ENCODE peak calls at places on chromosomes 7 and 10, in ten cellular contexts. Y is upper lobe of left lung, H is sigmoid colon, R is heart left ventricle, K is HCT116, O is Peyer's patch, Q is breast epithelium, U is A549, T is body of pancreas, P is suprapubic skin. Z is an unnamed sample.

GRCh38 chr7:1060315-1061080 is 16.2 kb downstream of the GPR146 start:
- DNase-seq in Y (peak), H (no peak), R (peak), K (no peak), O (no peak), Q (no peak), U (no peak), T (peak), P (no peak), Z (peak)

GRCh38 chr7:87152897-87153641 is 816 bp downstream of the DMTF1 start:
- DNase-seq in Y (peak), H (peak), R (peak), K (no peak), O (peak), Q (peak), U (peak), T (peak), P (peak), Z (peak)

GRCh38 chr7:95470452-95470851 is 15.3 kb upstream of the ASB4 start:
- DNase-seq in Y (no peak), H (no peak), R (no peak), K (no peak), O (peak), Q (no peak), U (peak), T (peak), P (no peak), Z (no peak)

GRCh38 chr7:85234746-85235145 is 47.9 kb upstream of the SEMA3D start:
- DNase-seq in Y (no peak), H (no peak), R (no peak), K (no peak), O (no peak), Q (no peak), U (no peak), T (no peak), P (no peak), Z (no peak)

GRCh38 chr10:76675561-76675950 is 962.1 kb downstream of the KCNMA1 start:
- DNase-seq in Y (no peak), H (no peak), R (no peak), K (no peak), O (no peak), Q (no peak), U (no peak), T (no peak), P (no peak), Z (no peak)

GRCh38 chr7:2411049-2411448 is 7.6 kb downstream of the CHST12 start:
- DNase-seq in Y (no peak), H (no peak), R (no peak), K (no peak), O (no peak), Q (no peak), U (no peak), T (no peak), P (no peak), Z (no peak)

GRCh38 chr10:33277135-33277536 is 57.3 kb downstream of the NRP1 start:
- DNase-seq in Y (peak), H (peak), R (peak), K (no peak), O (no peak), Q (no peak), U (peak), T (no peak), P (no peak), Z (peak)

GRCh38 chr7:104034679-104035078 is 45.2 kb upstream of the RELN start:
- DNase-seq in Y (no peak), H (no peak), R (no peak), K (no peak), O (no peak), Q (no peak), U (no peak), T (no peak), P (no peak), Z (no peak)

GRCh38 chr10:90920986-90921643 is at the start of gene ANKRD1:
- DNase-seq in Y (no peak), H (no peak), R (no peak), K (peak), O (no peak), Q (no peak), U (peak), T (no peak), P (no peak), Z (no peak)

GRCh38 chr7:100093054-100093453 is 4.3 kb downstream of the COPS6 start:
- DNase-seq in Y (no peak), H (no peak), R (no peak), K (no peak), O (no peak), Q (no peak), U (no peak), T (no peak), P (no peak), Z (no peak)

GRCh38 chr10:99292159-99292558 is 37.0 kb upstream of the CNNM1 start:
- DNase-seq in Y (no peak), H (no peak), R (no peak), K (no peak), O (no peak), Q (no peak), U (peak), T (no peak), P (no peak), Z (no peak)

GRCh38 chr7:28830831-28831230 is 127.3 kb downstream of the TRIL start:
- DNase-seq in Y (no peak), H (no peak), R (no peak), K (no peak), O (no peak), Q (no peak), U (no peak), T (no peak), P (no peak), Z (no peak)

GRCh38 chr7:124074007-124074406 is 41.1 kb upstream of the TMEM229A start:
- DNase-seq in Y (no peak), H (no peak), R (no peak), K (no peak), O (no peak), Q (no peak), U (no peak), T (no peak), P (no peak), Z (no peak)

GRCh38 chr10:52965938-52966401 is 193.4 kb upstream of the MBL2 start:
- DNase-seq in Y (no peak), H (no peak), R (no peak), K (no peak), O (no peak), Q (no peak), U (no peak), T (no peak), P (no peak), Z (no peak)

GRCh38 chr7:106365252-106366005 is 80.6 kb upstream of the NAMPT start:
- DNase-seq in Y (no peak), H (no peak), R (no peak), K (no peak), O (no peak), Q (no peak), U (peak), T (no peak), P (no peak), Z (peak)

GRCh38 chr10:102312683-102313082 is 67.4 kb downstream of the GBF1 start:
- DNase-seq in Y (no peak), H (no peak), R (no peak), K (no peak), O (no peak), Q (no peak), U (no peak), T (no peak), P (no peak), Z (no peak)

GRCh38 chr7:15684834-15685233 is 1.6 kb downstream of the MEOX2 start:
- DNase-seq in Y (no peak), H (no peak), R (peak), K (no peak), O (no peak), Q (no peak), U (no peak), T (no peak), P (no peak), Z (no peak)

GRCh38 chr7:140059288-140060242 is 3.2 kb downstream of the PARP12 start:
- DNase-seq in Y (no peak), H (no peak), R (no peak), K (peak), O (no peak), Q (no peak), U (peak), T (peak), P (no peak), Z (peak)

DNA sequence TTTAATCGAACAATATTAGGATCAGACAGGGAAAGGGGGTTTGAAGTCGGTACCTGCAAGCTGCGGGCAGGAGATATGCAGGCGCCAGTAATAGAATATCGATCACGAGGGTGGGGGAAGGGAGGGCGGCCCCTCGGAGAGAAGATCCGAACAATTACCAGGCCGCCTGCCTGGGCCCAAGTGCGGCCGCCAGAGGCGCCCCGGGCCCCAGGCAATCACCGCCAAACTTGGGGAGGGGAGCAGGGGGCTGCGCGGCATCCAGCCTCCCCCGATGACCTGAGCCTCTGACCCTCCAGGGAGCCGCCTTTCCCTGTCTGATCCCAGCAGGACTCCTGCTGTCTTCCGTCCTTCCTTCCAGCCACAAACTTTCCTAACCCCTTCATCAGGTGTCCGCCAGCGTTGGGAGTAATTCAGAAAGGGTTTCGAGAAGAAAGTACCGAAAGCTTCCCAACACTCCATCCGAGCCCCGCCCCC is 1.1 kb downstream of the NKX1-2 start:
- DNase-seq in Y (no peak), H (no peak), R (no peak), K (no peak), O (no peak), Q (no peak), U (no peak), T (no peak), P (no peak), Z (no peak)
- H3K4me3 ChIP-seq in Y (no peak), H (no peak), R (no peak), K (peak), O (no peak), Q (no peak), U (peak), T (no peak), P (peak), Z (no peak)

DNA sequence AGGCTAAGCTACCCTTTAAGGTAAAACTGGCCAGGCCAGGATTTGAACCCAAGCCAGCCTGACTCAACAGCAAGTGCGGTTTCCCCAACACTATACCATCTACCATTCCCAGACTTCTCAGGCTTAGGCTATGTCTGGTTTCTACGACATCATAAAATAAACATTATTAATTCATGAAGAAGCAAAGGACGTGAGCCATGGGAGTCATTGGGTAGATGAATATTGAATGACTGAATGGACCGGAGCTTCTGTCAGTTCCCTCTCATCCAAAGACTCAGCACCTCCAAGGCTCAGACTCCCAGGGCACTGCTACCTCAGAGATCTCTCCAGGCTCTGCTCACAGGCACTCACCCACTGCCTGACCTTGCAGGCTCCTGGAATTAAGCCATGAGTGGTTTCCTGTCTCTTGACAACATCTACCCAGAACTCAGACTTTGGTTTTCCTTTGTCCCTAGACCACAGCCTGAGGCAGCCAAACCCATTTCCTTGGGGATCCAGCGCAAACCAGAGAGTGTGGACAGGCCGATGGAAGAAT is 64.6 kb upstream of the STEAP1B start:
- DNase-seq in Y (no peak), H (no peak), R (peak), K (no peak), O (no peak), Q (no peak), U (no peak), T (no peak), P (no peak), Z (peak)
- TF ChIP-seq POLR2A in Y (no peak), H (no peak), R (no peak), K (no peak), O (no peak), Q (no peak), U (no peak), T (no peak), P (no peak), Z (no peak)

GRCh38 chr7:38070718-38071117 is 107.3 kb upstream of the STARD3NL start:
- DNase-seq in Y (no peak), H (no peak), R (no peak), K (peak), O (no peak), Q (no peak), U (peak), T (peak), P (no peak), Z (no peak)
- TF ChIP-seq CTCF in Y (no peak), H (no peak), R (peak), K (peak), O (peak), Q (no peak), U (peak), T (peak), P (no peak), Z (no peak)

DNA sequence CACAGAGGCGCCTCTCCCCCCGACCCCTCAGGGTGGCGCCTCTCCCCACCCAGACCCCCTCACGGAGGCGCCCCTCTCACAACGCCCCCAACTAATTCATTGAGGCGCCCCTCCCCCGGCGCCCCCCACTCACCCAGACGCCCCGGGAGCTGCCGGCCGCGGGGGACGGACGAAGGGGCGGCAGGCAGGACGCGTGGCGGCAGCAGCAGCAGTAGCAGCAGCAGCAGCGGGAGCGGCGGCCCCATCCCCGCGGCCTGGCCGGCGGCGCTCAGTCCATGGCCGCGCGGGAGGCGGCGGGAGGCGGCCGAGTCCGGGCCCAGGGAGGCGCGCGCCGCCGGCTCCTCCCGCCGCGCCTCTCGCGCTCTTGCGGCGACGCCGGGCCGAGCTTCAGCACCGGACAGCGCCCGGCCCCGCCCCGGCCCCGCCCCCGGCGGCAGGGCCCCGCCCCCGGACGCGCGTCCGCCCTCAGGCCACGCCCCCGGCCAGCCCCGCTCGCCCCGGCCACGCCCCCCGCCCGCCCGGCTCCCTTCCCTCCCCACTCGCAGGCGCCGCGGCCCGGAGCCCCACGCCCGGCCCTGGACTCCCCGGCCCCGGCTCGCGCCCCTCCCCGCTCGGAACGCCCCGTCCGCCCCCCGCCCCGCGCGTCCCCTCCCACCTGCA is at the start of gene PTPRN2:
- DNase-seq in Y (peak), H (peak), R (peak), K (no peak), O (no peak), Q (peak), U (peak), T (peak), P (no peak), Z (no peak)
- H3K4me3 ChIP-seq in Y (peak), H (peak), R (peak), K (no peak), O (peak), Q (peak), U (peak), T (peak), P (peak), Z (no peak)

GRCh38 chr7:12102101-12102500 is 109.0 kb upstream of the TMEM106B start:
- DNase-seq in Y (no peak), H (no peak), R (no peak), K (no peak), O (no peak), Q (no peak), U (no peak), T (no peak), P (no peak), Z (no peak)
- TF ChIP-seq POLR2A in Y (no peak), H (no peak), R (no peak), K (no peak), O (no peak), Q (no peak), U (no peak), T (no peak), P (no peak), Z (no peak)

DNA sequence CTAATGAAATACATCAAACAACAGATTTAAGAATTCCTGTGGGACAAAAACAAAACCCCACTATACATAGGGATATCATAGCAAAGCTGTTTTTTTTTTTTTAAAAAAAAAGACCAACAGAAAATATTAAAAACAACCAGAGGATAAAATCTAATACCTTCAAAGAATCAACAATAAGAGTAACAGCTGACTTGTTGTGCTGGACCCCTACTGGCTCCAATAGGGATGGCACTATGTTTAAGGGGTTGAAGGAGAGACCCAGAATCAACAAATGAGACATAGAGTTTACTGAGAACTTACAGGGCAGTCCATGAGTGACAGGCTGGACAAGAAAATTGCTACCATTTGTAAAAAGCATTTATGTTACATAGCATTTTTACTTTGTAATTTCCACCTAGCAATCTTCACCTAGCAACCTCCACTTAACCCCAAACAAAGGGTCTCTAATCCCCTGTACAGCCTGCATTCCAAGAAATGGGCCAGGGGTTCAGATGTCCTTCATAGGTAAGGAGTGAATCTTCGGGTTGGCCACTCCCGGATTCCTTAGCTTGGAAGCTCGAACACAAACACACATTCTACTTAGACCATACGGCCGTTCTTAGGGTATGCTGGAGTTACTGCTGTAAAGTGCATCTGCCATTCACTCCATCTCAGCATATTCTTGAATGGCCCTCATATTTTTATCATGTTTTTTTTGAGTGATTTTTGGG is 25.8 kb downstream of the ASZ1 start:
- DNase-seq in Y (no peak), H (no peak), R (no peak), K (no peak), O (no peak), Q (no peak), U (peak), T (no peak), P (no peak), Z (no peak)
- TF ChIP-seq CTCF in Y (no peak), H (no peak), R (no peak), K (peak), O (no peak), Q (no peak), U (no peak), T (no peak), P (no peak), Z (no peak)